ENCODE peak calls at places on chromosome 12, in five cellular contexts. P, X, K, N and D are unnamed samples.

GRCh38 chr12:131487379-131488129 is 223.3 kb upstream of the SFSWAP start:
- DNase-seq in N (no peak), X (peak), P (peak), K (no peak), D (no peak)

GRCh38 chr12:117343849-117344248 is 17.6 kb downstream of the NOS1 start:
- DNase-seq in X (no peak), K (no peak), P (no peak), N (no peak), D (no peak)

GRCh38 chr12:40831916-40832315 is 139.7 kb downstream of the CNTN1 start:
- DNase-seq in X (no peak), N (no peak), P (peak), K (no peak), D (no peak)

GRCh38 chr12:48197549-48197966 is 5.5 kb downstream of the OR10AD1 start:
- DNase-seq in P (peak), K (no peak), N (no peak), X (no peak), D (no peak)

GRCh38 chr12:91309450-91309849 is 126.8 kb upstream of the DCN start:
- DNase-seq in N (no peak), X (no peak), P (no peak), K (no peak), D (no peak)

GRCh38 chr12:89540586-89540985 is 14.7 kb upstream of the POC1B start:
- DNase-seq in N (no peak), K (no peak), P (no peak), X (no peak), D (no peak)

GRCh38 chr12:24374452-24374851 is 425.0 kb upstream of the SOX5 start:
- DNase-seq in N (no peak), X (no peak), K (no peak), P (no peak), D (no peak)

GRCh38 chr12:62955678-62956077 is 20.7 kb upstream of the PPM1H start:
- DNase-seq in P (no peak), N (no peak), X (no peak), K (no peak), D (no peak)

GRCh38 chr12:25491396-25491948 is 61.6 kb downstream of the LMNTD1 start:
- DNase-seq in X (no peak), K (no peak), P (no peak), N (no peak), D (no peak)

GRCh38 chr12:78863482-78864427 is 819 bp upstream of the SYT1 start:
- DNase-seq in P (peak), N (no peak), X (no peak), K (no peak), D (peak)

GRCh38 chr12:107759410-107759809 is 1.5 kb downstream of the PRDM4 start:
- DNase-seq in P (peak), N (no peak), X (peak), K (no peak), D (no peak)

GRCh38 chr12:131290255-131290959 is 336.7 kb downstream of the ADGRD1 start:
- DNase-seq in P (no peak), X (no peak), K (no peak), N (no peak), D (no peak)

GRCh38 chr12:93127582-93128331 is 198.7 kb upstream of the EEA1 start:
- DNase-seq in K (no peak), N (peak), P (peak), X (no peak), D (no peak)

GRCh38 chr12:12467701-12468218 is 94.9 kb downstream of the DUSP16 start:
- DNase-seq in N (no peak), P (no peak), X (no peak), K (no peak), D (no peak)

GRCh38 chr12:114400395-114400794 is 5.5 kb downstream of the TBX5 start:
- DNase-seq in K (no peak), P (no peak), X (no peak), N (no peak), D (no peak)

GRCh38 chr12:62123721-62124203 is 136.4 kb upstream of the USP15 start:
- DNase-seq in X (peak), K (peak), N (peak), P (peak), D (no peak)

GRCh38 chr12:587551-588322 is 75.5 kb downstream of the NINJ2 start:
- DNase-seq in X (no peak), P (no peak), K (no peak), N (no peak), D (no peak)

GRCh38 chr12:116820077-116820656 is 61.1 kb downstream of the HRK start:
- DNase-seq in X (no peak), P (no peak), K (no peak), N (no peak), D (no peak)

GRCh38 chr12:62581288-62582064 is 114.8 kb downstream of the MON2 start:
- DNase-seq in P (peak), X (peak), K (no peak), N (no peak), D (no peak)

GRCh38 chr12:6768385-6769002 is 2.3 kb downstream of the PTMS start:
- DNase-seq in X (no peak), N (no peak), K (no peak), P (no peak), D (peak)

GRCh38 chr12:126899926-126900792 is 1366.8 kb upstream of the TMEM132C start:
- DNase-seq in K (no peak), N (no peak), P (no peak), X (no peak), D (no peak)
- TF ChIP-seq CTCF in K (no peak), N (no peak), P (no peak), X (no peak), D (no peak)

DNA sequence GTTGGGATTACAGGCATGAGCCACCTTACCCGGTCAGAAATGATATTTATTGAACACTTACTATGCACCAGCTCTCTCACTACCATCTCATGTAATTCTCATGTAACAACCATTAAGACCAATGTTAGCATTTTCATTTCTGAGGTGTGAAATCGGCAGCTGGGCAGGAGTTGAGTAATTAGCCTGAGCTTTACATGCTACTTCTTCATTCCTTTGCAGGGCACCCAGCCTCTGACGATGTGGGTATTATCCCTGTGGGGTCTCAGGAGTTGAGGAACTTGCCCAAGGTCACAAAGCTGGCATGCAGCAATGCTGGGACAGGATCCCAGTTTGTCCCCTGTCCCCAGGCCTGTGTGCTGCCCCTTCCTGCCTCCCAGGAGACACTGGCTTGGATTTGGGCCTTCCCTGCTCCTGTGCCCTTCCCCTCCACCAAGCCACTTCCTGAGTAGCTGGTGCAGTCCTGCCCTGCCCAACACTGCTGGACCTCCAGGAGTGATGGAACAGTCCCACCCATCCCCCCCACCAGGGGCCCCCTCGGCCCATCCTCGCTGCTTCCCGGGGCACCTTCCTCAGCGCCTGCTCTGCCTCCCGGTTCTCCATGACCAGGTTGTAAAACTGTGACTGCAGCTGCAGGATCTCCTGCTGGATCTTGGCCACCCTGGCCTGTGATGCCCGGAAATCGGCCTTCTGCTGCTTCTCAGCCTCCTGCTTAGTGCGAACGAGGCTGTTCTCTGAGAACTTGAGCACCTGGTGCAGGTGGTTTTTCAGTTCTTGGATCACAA is 14.7 kb downstream of the RITA1 start:
- DNase-seq in N (no peak), X (no peak), K (no peak), P (no peak), D (no peak)
- TF ChIP-seq CTCF in N (no peak), X (no peak), K (no peak), P (no peak), D (no peak)

DNA sequence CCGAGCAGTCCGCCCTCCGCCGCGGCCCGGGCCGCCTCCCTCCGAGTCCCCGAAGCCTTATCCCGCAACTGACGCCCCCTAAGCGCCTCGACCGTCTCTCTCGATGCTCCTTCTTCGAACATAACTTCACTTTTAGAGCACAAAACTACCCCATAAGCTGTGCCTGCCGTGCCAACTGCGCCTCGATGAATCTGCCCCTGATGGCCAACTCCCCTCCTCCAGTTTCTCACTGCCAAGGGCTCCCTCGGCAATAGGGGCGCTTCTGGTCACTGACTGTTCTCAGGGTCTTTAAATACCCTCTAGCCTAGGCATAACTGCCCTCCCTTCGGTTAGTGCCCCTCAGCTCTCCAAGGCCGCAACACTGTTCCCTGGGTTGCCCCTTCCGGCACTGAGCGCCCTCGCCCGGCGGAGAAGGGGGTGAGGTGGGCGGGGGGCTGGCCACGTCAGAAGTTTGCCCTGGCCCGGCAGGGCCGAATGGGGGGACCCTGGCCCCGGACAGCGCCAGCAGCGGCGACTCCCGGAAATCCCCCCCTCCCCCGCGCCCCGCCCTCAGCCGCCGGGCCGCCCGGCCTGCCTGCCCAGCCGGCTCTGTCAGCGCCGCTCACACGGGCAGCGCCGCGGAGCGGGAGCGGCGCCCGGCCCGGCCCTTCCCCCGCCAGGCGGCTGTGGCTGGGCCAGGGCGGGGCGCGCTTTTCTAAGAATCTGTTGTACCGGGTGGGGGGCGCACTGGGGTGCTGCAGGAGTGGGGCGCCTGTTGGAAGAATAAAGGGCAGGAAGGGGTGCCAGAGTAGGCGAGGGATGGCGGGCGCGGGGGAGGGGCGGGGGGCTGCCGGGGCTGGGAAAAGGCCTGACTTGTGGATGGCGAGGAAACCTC is 10.6 kb downstream of the RARG start:
- DNase-seq in K (no peak), P (peak), N (peak), X (no peak), D (no peak)
- TF ChIP-seq CTCF in K (no peak), P (peak), N (no peak), X (peak), D (peak)

DNA sequence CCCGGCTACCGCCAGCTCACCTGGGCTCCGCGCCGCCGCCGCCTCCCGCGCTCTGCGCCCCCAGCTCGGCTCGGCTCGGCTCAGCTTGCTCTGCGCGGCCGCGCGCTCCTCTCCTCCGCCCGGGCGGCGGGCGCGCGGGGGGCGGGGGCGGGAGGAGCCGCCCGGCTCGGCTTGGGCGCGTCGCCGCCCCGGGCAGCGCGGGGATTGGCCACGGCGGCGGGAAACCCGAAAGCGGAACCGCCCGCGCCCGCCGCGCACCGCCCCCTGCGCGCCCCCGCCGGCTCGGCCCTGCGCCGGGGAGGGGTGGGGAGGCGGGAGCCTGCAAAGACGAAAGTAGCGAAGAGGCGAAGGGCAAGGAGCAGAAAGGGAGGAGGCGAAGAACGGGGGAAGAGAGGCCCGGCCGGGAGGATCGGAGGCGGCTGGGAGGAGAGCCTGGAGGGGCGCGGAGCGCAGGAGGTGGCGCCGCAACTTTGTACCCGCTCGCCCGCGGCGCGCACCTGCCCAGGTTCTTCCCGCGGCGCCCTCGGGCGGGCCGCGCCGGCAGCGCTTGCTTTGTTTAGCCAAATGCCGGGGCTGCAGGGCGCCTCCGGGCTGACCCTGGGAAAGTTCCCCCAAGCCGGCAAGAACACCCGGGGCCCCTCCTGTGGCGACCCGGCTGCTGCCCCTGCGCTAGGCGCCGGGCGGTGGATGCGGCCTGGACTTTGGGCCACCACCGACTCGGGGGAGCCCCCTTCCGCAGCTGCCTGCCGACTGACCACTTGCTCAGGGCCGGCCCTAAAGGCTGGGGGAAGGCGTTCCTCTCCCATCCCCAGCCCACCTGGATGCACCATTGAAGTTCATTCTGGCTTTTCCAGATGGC is at the start of gene CAMKK2:
- DNase-seq in N (peak), X (no peak), K (peak), P (peak), D (peak)
- TF ChIP-seq CTCF in N (no peak), X (peak), K (no peak), P (no peak), D (peak)

GRCh38 chr12:51814311-51815088 is 34.0 kb downstream of the FIGNL2 start:
- DNase-seq in K (peak), X (no peak), P (peak), N (peak), D (peak)
- TF ChIP-seq CTCF in K (peak), X (peak), P (peak), N (peak), D (peak)

GRCh38 chr12:130043685-130044421 is 118.4 kb upstream of the FZD10 start:
- DNase-seq in N (no peak), X (no peak), K (no peak), P (no peak), D (no peak)

GRCh38 chr12:130044991-130045621 is 117.2 kb upstream of the FZD10 start:
- DNase-seq in N (no peak), X (no peak), K (no peak), P (no peak), D (no peak)

DNA sequence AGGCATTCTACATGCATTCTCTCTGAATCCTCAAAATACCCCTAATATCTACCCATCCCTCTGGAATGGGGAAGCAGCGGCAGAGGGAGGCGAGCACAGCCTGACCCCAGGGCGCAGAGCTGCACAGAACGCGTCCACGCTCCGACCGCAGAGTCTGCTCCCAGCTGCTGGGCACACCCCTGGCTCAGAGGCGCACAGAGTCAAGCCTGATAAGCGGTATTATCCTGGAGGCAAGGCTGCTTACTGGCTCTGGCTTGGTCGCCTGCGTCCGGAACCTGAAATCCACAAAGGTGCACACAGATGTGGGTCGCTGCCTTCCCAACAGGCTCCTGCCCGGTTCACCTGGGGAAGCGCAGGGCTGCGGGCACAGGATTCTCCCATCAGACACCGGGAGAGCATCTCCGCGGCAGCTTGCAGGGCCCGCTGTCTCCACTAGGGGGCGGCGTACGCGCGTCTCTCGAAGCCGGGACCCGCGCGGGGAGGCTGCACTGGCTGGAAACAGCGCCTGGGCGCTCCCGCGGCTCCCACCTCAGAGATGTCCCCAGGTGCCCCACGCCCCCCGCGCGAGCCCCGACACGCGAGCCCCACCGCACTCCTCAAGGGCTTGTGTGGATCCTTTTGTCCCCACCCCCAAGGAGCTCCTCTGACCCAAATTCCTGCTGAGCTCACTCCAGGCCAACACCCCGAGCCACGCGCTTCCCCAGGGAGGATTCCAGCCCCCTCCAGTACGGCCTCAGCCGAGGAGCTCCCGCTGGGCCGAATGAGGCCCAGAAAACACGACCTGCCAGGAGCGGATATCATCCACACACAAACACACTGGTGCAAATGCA is 120.1 kb upstream of the FZD10 start:
- DNase-seq in X (no peak), N (no peak), P (peak), K (peak), D (peak)
- TF ChIP-seq CTCF in X (peak), N (peak), P (peak), K (peak), D (peak)